ENCODE peak calls at places on chromosomes 1 and 21, in four cellular contexts. One of them, this sample, is unnamed. For H3K9me3, the result is how much of the 10 kb centered on the place peaks cover.

GRCh38 chr21:33964706-33965325 is 49.2 kb upstream of the ATP5PO start:
- DNase-seq in A549: no peak
- DNase-seq in adrenal gland: no peak
- DNase-seq in iPS DF 6.9: no peak
- DNase-seq in this sample: no peak

GRCh38 chr1:89686520-89686919 is 53.6 kb downstream of the LRRC8C start:
- DNase-seq in iPS DF 6.9: no peak
- DNase-seq in A549: no peak
- DNase-seq in adrenal gland: no peak
- DNase-seq in this sample: no peak

GRCh38 chr1:107444302-107444701 is 303.5 kb downstream of the NTNG1 start:
- DNase-seq in A549: no peak
- DNase-seq in adrenal gland: no peak
- DNase-seq in iPS DF 6.9: no peak
- DNase-seq in this sample: no peak

GRCh38 chr1:214331827-214332423 is 51.0 kb downstream of the SMYD2 start:
- DNase-seq in iPS DF 6.9: no peak
- DNase-seq in A549: peak
- DNase-seq in adrenal gland: peak
- DNase-seq in this sample: no peak

GRCh38 chr1:21220815-21221214 is 44.1 kb upstream of the EIF4G3 start:
- DNase-seq in adrenal gland: peak
- DNase-seq in A549: no peak
- DNase-seq in iPS DF 6.9: no peak
- DNase-seq in this sample: no peak

GRCh38 chr1:157460381-157460780 is 91.9 kb downstream of the FCRL5 start:
- DNase-seq in A549: no peak
- DNase-seq in adrenal gland: no peak
- DNase-seq in iPS DF 6.9: no peak
- DNase-seq in this sample: no peak

GRCh38 chr1:25199876-25200620 is 32.3 kb downstream of the SYF2 start:
- DNase-seq in iPS DF 6.9: no peak
- DNase-seq in A549: no peak
- DNase-seq in adrenal gland: no peak
- DNase-seq in this sample: no peak

GRCh38 chr1:207362962-207363858 is 41.7 kb downstream of the CD55 start:
- DNase-seq in A549: no peak
- DNase-seq in iPS DF 6.9: no peak
- DNase-seq in adrenal gland: no peak
- DNase-seq in this sample: no peak

GRCh38 chr1:64111787-64112186 is 91.6 kb upstream of the UBE2U start:
- DNase-seq in iPS DF 6.9: no peak
- DNase-seq in adrenal gland: no peak
- DNase-seq in A549: no peak
- DNase-seq in this sample: no peak

GRCh38 chr1:240526321-240526720 is 85.6 kb downstream of the GREM2 start:
- DNase-seq in A549: no peak
- DNase-seq in adrenal gland: no peak
- DNase-seq in iPS DF 6.9: no peak
- DNase-seq in this sample: no peak

GRCh38 chr1:22808846-22809501 is 98.3 kb downstream of the EPHB2 start:
- DNase-seq in A549: no peak
- DNase-seq in iPS DF 6.9: no peak
- DNase-seq in adrenal gland: peak
- DNase-seq in this sample: no peak

GRCh38 chr21:34110594-34111202 is 37.3 kb downstream of the MRPS6 start:
- DNase-seq in iPS DF 6.9: no peak
- DNase-seq in adrenal gland: no peak
- DNase-seq in A549: no peak
- DNase-seq in this sample: no peak

GRCh38 chr1:60670313-60670712 is 412.0 kb upstream of the NFIA start:
- DNase-seq in iPS DF 6.9: no peak
- DNase-seq in adrenal gland: no peak
- DNase-seq in A549: no peak
- DNase-seq in this sample: no peak

GRCh38 chr1:225768662-225769426 is 8.8 kb upstream of the SRP9 start:
- DNase-seq in A549: no peak
- DNase-seq in iPS DF 6.9: no peak
- DNase-seq in adrenal gland: peak
- DNase-seq in this sample: no peak

GRCh38 chr1:27528701-27529637 is 39.0 kb upstream of the WASF2 start:
- DNase-seq in adrenal gland: peak
- DNase-seq in A549: no peak
- DNase-seq in iPS DF 6.9: no peak
- DNase-seq in this sample: no peak

GRCh38 chr1:162578071-162578705 is 16.7 kb downstream of the UAP1 start:
- DNase-seq in iPS DF 6.9: no peak
- DNase-seq in adrenal gland: no peak
- DNase-seq in A549: no peak
- DNase-seq in this sample: no peak

GRCh38 chr1:117093870-117094621 is 27.5 kb downstream of the TRIM45 start:
- DNase-seq in iPS DF 6.9: no peak
- DNase-seq in adrenal gland: peak
- DNase-seq in A549: peak
- DNase-seq in this sample: peak

GRCh38 chr1:215250913-215251312 is 168.4 kb downstream of the KCNK2 start:
- DNase-seq in A549: no peak
- DNase-seq in iPS DF 6.9: no peak
- DNase-seq in adrenal gland: no peak
- DNase-seq in this sample: no peak

GRCh38 chr1:168317309-168317708 is 36.6 kb downstream of the TBX19 start:
- DNase-seq in iPS DF 6.9: no peak
- DNase-seq in adrenal gland: no peak
- DNase-seq in A549: no peak
- DNase-seq in this sample: no peak

GRCh38 chr21:33481314-33481943 is 1.7 kb upstream of the TMEM50B start:
- DNase-seq in iPS DF 6.9: no peak
- DNase-seq in A549: no peak
- DNase-seq in adrenal gland: peak
- DNase-seq in this sample: no peak

GRCh38 chr1:181739214-181739613 is 255.9 kb downstream of the CACNA1E start:
- DNase-seq in iPS DF 6.9: no peak
- DNase-seq in A549: no peak
- DNase-seq in adrenal gland: no peak
- DNase-seq in this sample: no peak

GRCh38 chr1:22788298-22788697 is 77.7 kb downstream of the EPHB2 start:
- DNase-seq in A549: no peak
- DNase-seq in adrenal gland: no peak
- DNase-seq in iPS DF 6.9: no peak
- DNase-seq in this sample: no peak

GRCh38 chr1:54180666-54181360 is 19.0 kb downstream of the CYB5RL start:
- DNase-seq in adrenal gland: no peak
- DNase-seq in A549: no peak
- DNase-seq in iPS DF 6.9: no peak
- DNase-seq in this sample: no peak

GRCh38 chr1:248183996-248184395 is 9.4 kb downstream of the OR2M2 start:
- DNase-seq in iPS DF 6.9: no peak
- DNase-seq in A549: no peak
- DNase-seq in adrenal gland: no peak
- DNase-seq in this sample: no peak

GRCh38 chr1:209370616-209371015 is 212.9 kb upstream of the CAMK1G start:
- DNase-seq in iPS DF 6.9: no peak
- DNase-seq in A549: no peak
- DNase-seq in adrenal gland: no peak
- DNase-seq in this sample: no peak

GRCh38 chr1:198970919-198971318 is 332.1 kb downstream of the PTPRC start:
- DNase-seq in adrenal gland: no peak
- DNase-seq in A549: peak
- DNase-seq in iPS DF 6.9: no peak
- DNase-seq in this sample: no peak

GRCh38 chr1:27293915-27294314 is 28.0 kb upstream of the TMEM222 start:
- DNase-seq in A549: no peak
- DNase-seq in iPS DF 6.9: no peak
- DNase-seq in adrenal gland: peak
- DNase-seq in this sample: no peak

GRCh38 chr1:11238311-11238710 is 24.0 kb downstream of the MTOR start:
- DNase-seq in A549: no peak
- DNase-seq in iPS DF 6.9: no peak
- DNase-seq in adrenal gland: no peak
- DNase-seq in this sample: no peak

DNA sequence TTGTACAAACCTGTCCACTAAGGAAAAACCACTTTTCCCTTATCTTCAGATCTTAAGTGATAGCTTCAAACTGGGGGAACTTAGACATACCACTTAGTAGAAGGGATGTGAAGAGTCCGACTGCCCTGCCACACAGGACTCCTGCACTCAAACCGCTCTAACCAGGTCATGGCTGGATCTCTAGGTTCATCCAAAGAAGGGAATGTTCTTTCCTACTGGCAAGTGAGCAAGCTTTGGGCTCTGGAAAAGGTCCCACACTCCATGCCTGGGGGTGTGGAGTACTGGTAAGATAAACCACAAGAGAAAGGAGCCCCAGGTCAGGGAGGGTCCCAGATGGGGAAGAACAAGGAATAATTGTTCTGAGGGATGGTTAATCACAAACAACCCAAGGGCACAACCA is 61.1 kb upstream of the C8B start:
- DNase-seq in A549: no peak
- DNase-seq in adrenal gland: no peak
- DNase-seq in iPS DF 6.9: no peak
- DNase-seq in this sample: no peak
- H3K9me3 ChIP-seq in A549: under half
- H3K9me3 ChIP-seq in adrenal gland: under half
- H3K9me3 ChIP-seq in iPS DF 6.9: under half
- H3K9me3 ChIP-seq in this sample: under half

DNA sequence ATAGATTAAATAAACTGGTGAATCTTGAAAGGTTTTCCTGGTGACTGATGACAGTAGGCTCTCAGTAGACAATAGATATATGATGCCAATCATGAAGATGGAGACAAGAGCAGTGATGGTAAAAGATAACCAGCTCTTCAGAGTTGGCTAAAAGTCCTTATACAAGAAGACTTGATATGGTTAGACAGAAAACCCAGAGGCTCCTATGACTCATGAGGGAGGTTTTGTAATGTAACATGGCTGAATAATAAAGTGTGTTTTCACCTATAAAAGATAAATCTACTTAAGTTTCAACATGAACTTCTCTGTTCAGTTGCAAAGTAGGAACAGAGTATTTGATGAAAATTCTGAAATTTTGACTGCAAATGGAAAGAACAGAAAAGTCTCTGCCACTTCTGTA is 12.7 kb upstream of the CRNN start:
- DNase-seq in A549: no peak
- DNase-seq in iPS DF 6.9: no peak
- DNase-seq in adrenal gland: no peak
- DNase-seq in this sample: no peak
- H3K9me3 ChIP-seq in A549: under half
- H3K9me3 ChIP-seq in iPS DF 6.9: under half
- H3K9me3 ChIP-seq in adrenal gland: under half
- H3K9me3 ChIP-seq in this sample: under half

DNA sequence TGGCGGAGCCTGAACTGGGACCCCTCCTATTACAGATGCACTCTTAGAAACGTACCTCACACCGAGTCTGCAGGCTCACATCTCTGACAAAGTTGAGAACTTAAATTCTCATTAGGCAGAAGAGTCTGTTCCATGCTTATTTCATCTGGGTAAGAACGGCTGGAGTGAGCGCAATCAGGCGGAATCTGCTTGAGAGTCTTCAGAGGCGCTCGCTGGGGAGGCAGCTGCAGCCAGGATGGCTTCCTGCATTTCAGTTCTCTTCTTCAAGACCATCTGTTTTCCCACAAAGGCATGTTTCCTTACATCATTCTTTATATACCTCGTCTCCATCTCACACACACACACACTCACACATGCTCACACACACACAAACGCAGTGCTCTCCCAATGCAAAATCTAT is 497.1 kb downstream of the AJAP1 start:
- DNase-seq in A549: no peak
- DNase-seq in adrenal gland: no peak
- DNase-seq in iPS DF 6.9: no peak
- DNase-seq in this sample: no peak
- H3K9me3 ChIP-seq in A549: under half
- H3K9me3 ChIP-seq in adrenal gland: under half
- H3K9me3 ChIP-seq in iPS DF 6.9: under half
- H3K9me3 ChIP-seq in this sample: under half

GRCh38 chr1:159025043-159025442 is 15.3 kb downstream of the IFI16 start:
- DNase-seq in adrenal gland: no peak
- DNase-seq in A549: no peak
- DNase-seq in iPS DF 6.9: no peak
- DNase-seq in this sample: no peak

DNA sequence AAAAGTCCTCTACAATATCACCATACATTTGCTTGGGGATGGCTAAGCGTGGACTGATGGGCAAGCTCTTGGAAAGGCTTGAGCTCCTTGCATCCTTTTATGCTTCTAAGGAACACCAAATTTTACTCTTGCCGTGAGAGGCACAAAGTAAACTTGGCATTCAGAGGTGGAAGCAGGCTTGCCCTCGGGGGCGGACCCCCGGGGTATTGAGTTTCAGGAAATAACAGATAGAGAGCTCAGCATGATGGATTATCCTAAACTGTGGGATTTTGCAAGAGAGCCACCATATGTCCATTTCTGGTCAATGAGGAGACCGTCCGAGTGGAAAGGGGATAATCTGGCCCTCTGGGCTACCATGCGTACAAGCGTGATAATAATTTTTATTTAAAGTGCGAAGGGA is 14.0 kb downstream of the IFI16 start:
- DNase-seq in A549: no peak
- DNase-seq in adrenal gland: no peak
- DNase-seq in iPS DF 6.9: no peak
- DNase-seq in this sample: no peak
- H3K9me3 ChIP-seq in A549: under half
- H3K9me3 ChIP-seq in adrenal gland: under half
- H3K9me3 ChIP-seq in iPS DF 6.9: under half
- H3K9me3 ChIP-seq in this sample: under half

GRCh38 chr1:66386712-66387111 is 147.2 kb upstream of the SGIP1 start:
- DNase-seq in A549: no peak
- DNase-seq in adrenal gland: no peak
- DNase-seq in iPS DF 6.9: no peak
- DNase-seq in this sample: no peak
- H3K9me3 ChIP-seq in A549: under half
- H3K9me3 ChIP-seq in adrenal gland: under half
- H3K9me3 ChIP-seq in iPS DF 6.9: under half
- H3K9me3 ChIP-seq in this sample: under half

DNA sequence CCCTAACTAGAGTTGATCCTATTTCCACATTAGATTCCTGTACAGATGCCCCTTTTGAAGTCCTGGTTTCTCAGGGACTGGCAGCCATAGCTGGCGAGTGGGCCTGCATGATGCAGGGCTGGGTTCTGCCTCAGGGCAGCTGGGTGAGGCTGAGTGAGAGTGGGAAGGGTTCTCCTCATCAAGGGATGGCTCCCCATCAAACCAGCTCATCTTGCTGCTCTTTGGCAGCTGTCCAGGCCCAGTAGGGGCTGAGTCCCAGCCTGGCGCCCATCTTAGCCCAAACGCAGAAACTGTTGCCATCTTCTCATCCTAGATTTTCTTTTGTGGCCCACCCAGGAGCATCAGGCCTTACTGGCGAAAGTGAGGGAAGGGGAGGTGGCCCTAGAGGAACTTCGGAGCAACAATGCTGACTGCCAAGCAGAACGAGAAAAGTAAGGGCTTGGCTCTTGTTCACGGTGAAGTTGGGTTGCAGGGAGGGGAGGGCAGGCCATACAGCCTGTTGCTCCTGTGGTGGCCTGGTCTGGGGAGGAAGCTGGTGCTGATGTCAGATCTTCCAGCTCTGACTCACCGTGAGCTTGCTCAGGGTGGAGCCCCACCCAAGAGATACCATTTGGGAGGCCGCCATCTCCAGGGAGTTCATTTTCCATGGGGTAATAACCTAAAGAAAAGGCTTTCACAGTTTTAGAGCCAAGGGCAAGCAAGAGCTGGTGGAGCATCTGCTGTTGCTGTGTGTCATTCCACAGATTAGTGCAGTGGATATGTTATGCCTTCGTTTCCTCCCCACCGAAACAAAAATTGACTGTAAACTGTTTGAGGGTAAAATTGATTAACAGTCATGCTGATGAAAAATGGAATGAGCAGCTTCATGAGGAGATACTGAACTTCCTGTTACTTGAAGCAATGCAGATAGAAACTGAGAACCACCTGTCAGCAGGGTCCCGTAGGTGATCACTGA is 34.7 kb downstream of the TUFT1 start:
- DNase-seq in iPS DF 6.9: no peak
- DNase-seq in adrenal gland: no peak
- DNase-seq in A549: peak
- DNase-seq in this sample: no peak
- H3K9me3 ChIP-seq in iPS DF 6.9: under half
- H3K9me3 ChIP-seq in adrenal gland: under half
- H3K9me3 ChIP-seq in A549: under half
- H3K9me3 ChIP-seq in this sample: under half

This sample was measured in NT2/D1.